ENCODE peak calls at places on chromosomes 12 and 14, in four cellular contexts. E, Q, U and V are unnamed samples.

GRCh38 chr14:72855913-72856312 is 38.0 kb downstream of the DPF3 start:
- DNase-seq in E (no peak), Q (no peak), U (peak; percentile 55), V (no peak)

GRCh38 chr12:130083002-130083401 is 79.3 kb upstream of the FZD10 start:
- DNase-seq in E (no peak), Q (no peak), U (no peak), V (no peak)

GRCh38 chr14:35368139-35368460 is 36.4 kb downstream of the NFKBIA start:
- DNase-seq in E (no peak), Q (no peak), U (no peak), V (no peak)

GRCh38 chr12:25347716-25348261 is 97.1 kb upstream of the KRAS start:
- DNase-seq in E (no peak), Q (no peak), U (no peak), V (no peak)

GRCh38 chr14:32256606-32257005 is 53.5 kb upstream of the RNU6-8 start:
- DNase-seq in E (no peak), Q (no peak), U (no peak), V (no peak)

GRCh38 chr14:95467657-95468056 is 48.8 kb downstream of the SYNE3 start:
- DNase-seq in E (peak; percentile 43), Q (no peak), U (no peak), V (peak; percentile 35)

GRCh38 chr12:130214686-130215370 is 52.6 kb downstream of the FZD10 start:
- DNase-seq in E (no peak), Q (no peak), U (no peak), V (no peak)

GRCh38 chr12:55009171-55009570 is 10.6 kb upstream of the NEUROD4 start:
- DNase-seq in E (no peak), Q (no peak), U (no peak), V (no peak)

GRCh38 chr12:47945341-47945728 is 18.1 kb upstream of the TMEM106C start:
- DNase-seq in E (no peak), Q (no peak), U (no peak), V (no peak)

GRCh38 chr12:108136697-108137096 is 7.6 kb downstream of the WSCD2 start:
- DNase-seq in E (no peak), Q (no peak), U (no peak), V (no peak)

GRCh38 chr14:21385170-21385904 is 1.5 kb upstream of the SUPT16H start:
- DNase-seq in E (no peak), Q (peak; percentile 71), U (no peak), V (no peak)

GRCh38 chr12:49953146-49953545 is 2.6 kb downstream of the AQP2 start:
- DNase-seq in E (no peak), Q (peak; percentile 58), U (no peak), V (no peak)

GRCh38 chr12:95661360-95661759 is 110.1 kb upstream of the USP44 start:
- DNase-seq in E (no peak), Q (no peak), U (no peak), V (no peak)

GRCh38 chr12:13198921-13199320 is 2.4 kb downstream of the EMP1 start:
- DNase-seq in E (peak; percentile 10), Q (no peak), U (no peak), V (no peak)

GRCh38 chr12:131574397-131574775 is 136.5 kb upstream of the SFSWAP start:
- DNase-seq in E (no peak), Q (no peak), U (no peak), V (no peak)

GRCh38 chr12:27523305-27523641 is 733 bp upstream of the PPFIBP1 start:
- DNase-seq in E (no peak), Q (no peak), U (no peak), V (no peak)

GRCh38 chr14:106372870-106373657 is 846.7 kb downstream of the TMEM121 start:
- DNase-seq in E (peak; percentile 65), Q (peak; percentile 83), U (peak; percentile 72), V (peak; percentile 76)

GRCh38 chr12:62268956-62269355 is 8.8 kb downstream of the USP15 start:
- DNase-seq in E (no peak), Q (no peak), U (no peak), V (no peak)

GRCh38 chr14:47917344-47917954 is 242.0 kb upstream of the MDGA2 start:
- DNase-seq in E (peak; percentile 34), Q (peak; percentile 80), U (no peak), V (no peak)

GRCh38 chr14:104435147-104436046 is 144.2 kb upstream of the C14orf180 start:
- DNase-seq in E (no peak), Q (no peak), U (no peak), V (no peak)

GRCh38 chr12:108573310-108573709 is 10.9 kb downstream of the ISCU start:
- DNase-seq in E (no peak), Q (no peak), U (no peak), V (no peak)

GRCh38 chr14:78048120-78048519 is 122.1 kb upstream of the NRXN3 start:
- DNase-seq in E (no peak), Q (no peak), U (no peak), V (no peak)

GRCh38 chr14:91961297-91962220 is 14.1 kb upstream of the FBLN5 start:
- DNase-seq in E (no peak), Q (no peak), U (no peak), V (no peak)

GRCh38 chr12:13234045-13234641 is 37.6 kb downstream of the EMP1 start:
- DNase-seq in E (peak; percentile 56), Q (peak; percentile 78), U (peak; percentile 48), V (peak; percentile 41)

GRCh38 chr12:120620624-120621023 is 19.8 kb upstream of the CABP1 start:
- DNase-seq in E (no peak), Q (no peak), U (peak; percentile 74), V (no peak)

GRCh38 chr14:101408077-101408831 is 153.0 kb upstream of the DIO3 start:
- DNase-seq in E (no peak), Q (no peak), U (no peak), V (no peak)

GRCh38 chr12:63124778-63125177 is 26.2 kb downstream of the AVPR1A start:
- DNase-seq in E (no peak), Q (no peak), U (no peak), V (no peak)

GRCh38 chr14:56491299-56492285 is 88.0 kb upstream of the TMEM260 start:
- DNase-seq in E (peak; percentile 46), Q (peak; percentile 88), U (peak; percentile 11), V (peak; percentile 31)

GRCh38 chr12:62683724-62684501 is 217.3 kb downstream of the MON2 start:
- DNase-seq in E (no peak), Q (no peak), U (peak; percentile 17), V (no peak)

GRCh38 chr12:39553476-39553875 is 66.1 kb downstream of the ABCD2 start:
- DNase-seq in E (no peak), Q (no peak), U (no peak), V (no peak)

GRCh38 chr14:21652209-21652808 is 1.3 kb upstream of the OR4E2 start:
- DNase-seq in E (no peak), Q (no peak), U (peak; percentile 20), V (no peak)

GRCh38 chr12:121096199-121096798 is 36.4 kb upstream of the P2RX7 start:
- DNase-seq in E (no peak), Q (no peak), U (no peak), V (no peak)

GRCh38 chr14:78022059-78022458 is 148.1 kb upstream of the NRXN3 start:
- DNase-seq in E (peak; percentile 55), Q (peak; percentile 96), U (peak; percentile 47), V (peak; percentile 57)

GRCh38 chr14:75277000-75277795 is 1.4 kb upstream of the FOS start:
- DNase-seq in E (peak; percentile 95), Q (peak; percentile 54), U (peak; percentile 92), V (peak; percentile 89)

GRCh38 chr14:89486505-89486904 is 69.5 kb upstream of the FOXN3 start:
- DNase-seq in E (peak; percentile 11), Q (no peak), U (no peak), V (no peak)

GRCh38 chr14:105944632-105945610 is 418.5 kb downstream of the TMEM121 start:
- DNase-seq in E (peak; percentile 73), Q (peak; percentile 77), U (peak; percentile 77), V (no peak)

GRCh38 chr12:89476889-89477288 is 47.7 kb downstream of the GALNT4 start:
- DNase-seq in E (no peak), Q (no peak), U (no peak), V (no peak)

GRCh38 chr12:68932701-68933563 is at the start of gene CPM:
- DNase-seq in E (peak; percentile 75), Q (no peak), U (peak; percentile 85), V (peak; percentile 87)

GRCh38 chr14:103542545-103543088 is 13.6 kb downstream of the TRMT61A start:
- DNase-seq in E (peak; percentile 79), Q (no peak), U (peak; percentile 66), V (no peak)

GRCh38 chr12:40946612-40947194 is 241.4 kb upstream of the PDZRN4 start:
- DNase-seq in E (no peak), Q (peak; percentile 79), U (no peak), V (no peak)

GRCh38 chr14:99752486-99753121 is 40.6 kb upstream of the EML1 start:
- DNase-seq in E (peak; percentile 35), Q (no peak), U (no peak), V (no peak)
- H3K27ac ChIP-seq in E (peak overlapping the region; percentile 94), Q (no peak overlapping the region), U (peak overlapping the region; percentile 83), V (no peak overlapping the region)

GRCh38 chr12:78878866-78879265 is 14.3 kb downstream of the SYT1 start:
- DNase-seq in E (no peak), Q (no peak), U (no peak), V (no peak)
- H3K4me1 ChIP-seq in E (no peaks in the 10 kb centered on the region), Q (no peaks in the 10 kb centered on the region), U (peaks cover 4% of the 10 kb centered on the region), V (no peaks in the 10 kb centered on the region)

DNA sequence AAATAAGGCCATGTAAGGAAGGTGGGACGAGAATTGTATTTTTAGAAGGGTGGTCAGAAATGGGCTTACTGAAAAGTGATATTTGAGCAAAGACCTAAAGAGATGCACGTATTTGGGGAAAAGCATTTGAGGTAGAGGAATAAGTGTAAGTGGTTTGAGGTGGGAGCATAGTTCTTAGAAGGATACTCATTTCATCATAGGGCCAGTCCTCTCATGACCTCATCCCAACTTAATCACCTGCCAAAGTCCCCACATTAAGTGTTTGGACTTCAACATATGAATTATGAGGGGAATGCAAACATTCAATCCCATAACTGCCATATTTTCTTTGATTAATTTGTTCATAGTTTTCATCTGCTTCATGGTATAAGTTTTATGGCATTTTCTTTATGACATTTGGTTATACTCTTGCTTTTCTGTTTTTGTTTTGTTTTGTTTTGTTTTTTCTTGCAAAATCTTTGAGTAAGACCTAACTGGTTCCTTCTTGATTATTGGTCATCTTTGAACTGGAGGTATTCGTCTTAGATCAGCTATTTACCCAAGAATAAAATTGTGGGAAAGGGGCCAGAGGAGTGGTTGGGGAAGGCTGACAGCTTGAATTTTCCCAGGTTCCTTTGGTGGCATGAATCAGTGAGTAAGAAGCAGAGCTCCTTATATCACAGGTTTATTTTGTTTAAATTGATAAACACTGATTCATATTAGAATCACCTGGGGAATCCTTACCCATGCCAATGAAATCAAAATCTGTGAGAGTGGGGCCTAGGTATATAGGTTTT is 24.2 kb downstream of the GNPNAT1 start:
- DNase-seq in E (no peak), Q (no peak), U (no peak), V (no peak)
- H3K36me3 ChIP-seq in E (peaks cover 18% of the 10 kb centered on the region), Q (peaks cover 32% of the 10 kb centered on the region), U (no peaks in the 10 kb centered on the region), V (peaks cover 15% of the 10 kb centered on the region)

DNA sequence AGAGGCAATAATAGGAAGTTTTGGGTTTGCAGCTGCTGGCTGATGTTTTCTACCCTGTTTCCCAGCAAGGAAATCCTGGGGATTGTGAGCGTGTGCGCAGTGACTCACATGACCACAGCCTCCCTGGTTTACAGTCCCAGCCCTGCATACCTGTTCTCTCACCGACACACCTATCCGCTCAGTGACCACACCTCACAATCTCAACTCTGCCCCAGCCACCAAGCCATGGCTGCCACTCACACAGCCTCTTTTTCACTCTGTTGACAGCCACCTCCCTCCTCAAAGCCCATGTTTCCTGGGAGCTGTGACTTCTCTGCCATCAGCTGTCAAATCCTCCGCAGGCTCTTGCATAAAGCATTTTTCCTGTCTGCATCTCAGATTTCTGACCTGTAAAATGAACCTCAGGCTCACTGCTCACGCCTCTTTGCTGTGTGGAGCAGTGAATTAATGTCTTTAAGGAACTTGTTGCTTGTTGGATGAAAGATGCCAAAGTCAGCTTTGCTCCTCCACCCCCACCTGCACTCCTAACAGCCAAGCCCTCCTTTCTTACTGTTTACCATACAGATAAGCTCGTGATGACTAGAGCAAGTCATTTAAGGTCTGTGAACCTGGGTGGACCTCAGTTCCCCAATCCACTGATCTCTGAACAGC is 43.5 kb downstream of the B4GALNT3 start:
- DNase-seq in E (no peak), Q (no peak), U (peak; percentile 86), V (no peak)
- H3K27ac ChIP-seq in E (no peak overlapping the region), Q (no peak overlapping the region), U (peak overlapping the region; percentile 91), V (peak overlapping the region; percentile 64)